ENCODE peak calls at places on chromosomes 11 and 22, in six cellular contexts. Z, G, U, S, K and T are unnamed samples.

GRCh38 chr11:132844956-132845355 is 687.3 kb downstream of the OPCML start:
- DNase-seq in U (peak; percentile 96), Z (no peak), K (no peak), G (no peak), S (no peak), T (no peak)

GRCh38 chr11:73192272-73192671 is 25.8 kb upstream of the P2RY2 start:
- DNase-seq in Z (peak; percentile 59), U (no peak), K (no peak), G (peak; percentile 76), S (peak; percentile 69), T (no peak)

GRCh38 chr11:112588252-112588668 is 327.6 kb upstream of the PLET1 start:
- DNase-seq in K (peak; percentile 49), Z (peak; percentile 77), S (peak; percentile 43), G (peak; percentile 67), U (peak; percentile 77), T (peak; percentile 66)

GRCh38 chr11:23370580-23371275 is 510.5 kb upstream of the CCDC179 start:
- DNase-seq in Z (no peak), K (no peak), U (peak; percentile 10), G (no peak), S (no peak), T (no peak)

GRCh38 chr22:48396091-48396784 is 1431.4 kb downstream of the BRD1 start:
- DNase-seq in S (no peak), Z (no peak), U (no peak), K (no peak), G (peak; percentile 39), T (no peak)

GRCh38 chr22:32389685-32390084 is 22.4 kb downstream of the RTCB start:
- DNase-seq in K (no peak), Z (peak; percentile 40), U (peak; percentile 11), S (no peak), G (no peak), T (no peak)

GRCh38 chr22:39457047-39457545 is 284 bp downstream of the MGAT3 start:
- DNase-seq in Z (no peak), K (no peak), S (no peak), U (no peak), G (no peak), T (no peak)

GRCh38 chr11:77046060-77046501 is 11.9 kb downstream of the B3GNT6 start:
- DNase-seq in Z (peak; percentile 36), K (peak; percentile 69), U (no peak), G (peak; percentile 72), S (no peak), T (peak; percentile 65)

GRCh38 chr11:72111803-72112540 is 523 bp downstream of the ANAPC15 start:
- DNase-seq in U (peak; percentile 99), G (peak; percentile 97), S (peak; percentile 99), K (peak; percentile 94), Z (peak; percentile 99), T (peak; percentile 90)
- TF ChIP-seq POLR2A in U (peak; percentile 82), G (peak; percentile 46), S (peak; percentile 92), K (peak; percentile 71), Z (peak; percentile 94), T (peak; percentile 97)

DNA sequence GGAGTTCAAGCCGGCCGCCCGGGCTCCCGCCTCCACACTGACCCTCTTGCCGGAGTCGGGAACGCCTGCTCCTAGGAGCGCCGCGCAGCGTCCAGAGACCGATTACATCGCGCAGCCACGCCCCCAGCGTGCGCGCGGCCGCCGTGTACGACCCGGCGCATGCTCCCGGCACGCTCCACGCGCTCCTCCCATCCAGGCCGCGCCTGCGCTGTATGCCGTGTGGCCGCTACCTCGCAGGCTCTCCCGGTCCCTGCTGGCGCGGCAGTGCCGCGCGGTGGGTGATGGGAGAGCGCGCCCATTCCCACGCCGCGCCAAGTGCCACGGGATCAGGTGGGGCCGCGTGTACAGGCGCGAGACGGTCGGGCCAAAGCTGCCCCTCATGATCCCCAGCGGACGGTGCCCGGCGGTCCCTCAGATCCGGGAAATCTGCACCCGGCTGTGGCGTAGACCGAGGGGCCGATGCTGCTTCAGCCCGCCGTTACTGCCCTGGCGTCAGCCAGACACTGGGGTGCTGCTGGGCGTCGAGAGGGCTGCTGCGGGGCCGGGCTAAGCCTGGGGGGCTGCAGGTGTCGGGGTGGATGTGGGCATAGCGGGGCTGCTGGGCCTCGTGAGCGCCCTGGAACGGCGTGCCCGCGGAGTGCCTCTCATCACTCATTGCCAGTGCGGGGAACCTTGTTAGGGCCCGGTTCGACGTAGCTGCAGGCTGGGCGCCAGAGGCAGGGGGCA is at the start of the genes GNB1L and RTL10:
- DNase-seq in K (peak; percentile 97), Z (peak; percentile 98), S (peak; percentile 95), U (peak; percentile 96), G (peak; percentile 99), T (peak; percentile 97)
- TF ChIP-seq CTCF in K (peak; percentile 17), Z (no peak), S (no peak), U (peak; percentile 27), G (peak; percentile 15), T (peak; percentile 14)

GRCh38 chr11:118792642-118793124 is 1.7 kb upstream of the DDX6 start:
- DNase-seq in K (peak; percentile 72), Z (peak; percentile 98), G (peak; percentile 92), S (peak; percentile 77), U (peak; percentile 94), T (peak; percentile 46)
- TF ChIP-seq POLR2A in K (peak; percentile 78), Z (peak; percentile 92), G (peak; percentile 39), S (peak; percentile 52), U (no peak), T (peak; percentile 51)

DNA sequence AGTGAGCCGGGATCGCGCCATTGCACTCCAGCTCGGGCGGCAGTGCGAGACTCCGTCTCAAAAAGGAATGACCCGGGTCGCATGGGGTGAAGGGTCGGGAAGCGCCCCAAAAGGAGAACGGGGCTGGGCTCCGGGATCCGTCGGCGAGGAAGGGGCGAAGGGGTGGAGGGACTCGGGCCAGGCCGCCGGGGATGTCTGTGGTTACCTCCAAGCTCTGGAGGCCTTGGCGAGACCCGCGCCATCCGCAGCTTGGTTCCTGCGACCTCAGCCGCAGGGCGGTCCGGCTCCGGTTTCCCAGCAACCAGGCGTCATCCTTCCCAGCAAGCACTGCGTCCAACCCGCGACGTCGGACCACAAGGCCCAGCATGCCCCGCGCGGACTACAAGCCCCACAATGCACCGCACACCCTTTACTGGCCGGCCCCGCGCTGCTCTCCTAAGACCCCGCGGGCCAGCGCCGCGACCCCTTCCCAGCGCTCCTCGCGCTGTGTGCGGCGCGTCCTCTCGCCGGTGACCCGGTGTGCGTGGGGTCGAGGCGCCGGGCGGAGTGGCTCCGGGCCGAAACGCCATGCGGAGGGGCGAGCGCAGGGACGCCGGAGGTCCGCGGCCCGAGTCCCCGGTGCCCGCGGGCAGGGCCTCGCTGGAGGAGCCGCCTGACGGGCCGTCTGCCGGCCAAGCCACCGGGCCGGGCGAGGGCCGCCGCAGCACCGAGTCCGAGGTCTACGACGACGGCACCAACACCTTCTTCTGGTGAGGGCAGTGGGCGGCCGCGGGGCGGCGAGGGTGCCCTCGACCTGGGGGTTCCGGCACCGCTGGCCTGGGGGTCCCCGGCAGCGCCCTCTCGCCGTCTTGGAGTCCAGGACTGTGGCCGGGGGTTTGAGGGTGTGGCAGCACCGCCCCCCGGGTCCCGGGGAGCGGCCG is at the start of gene PTDSS2:
- DNase-seq in S (peak; percentile 94), G (peak; percentile 98), K (peak; percentile 96), U (peak; percentile 94), Z (peak; percentile 97), T (peak; percentile 97)
- TF ChIP-seq CTCF in S (no peak), G (no peak), K (no peak), U (no peak), Z (no peak), T (no peak)

GRCh38 chr11:65852508-65853248 is 5.3 kb downstream of the CFL1 start:
- DNase-seq in S (no peak), K (no peak), Z (no peak), U (no peak), G (peak; percentile 58), T (peak; percentile 38)
- TF ChIP-seq POLR2A in S (no peak), K (no peak), Z (no peak), U (no peak), G (no peak), T (no peak)

DNA sequence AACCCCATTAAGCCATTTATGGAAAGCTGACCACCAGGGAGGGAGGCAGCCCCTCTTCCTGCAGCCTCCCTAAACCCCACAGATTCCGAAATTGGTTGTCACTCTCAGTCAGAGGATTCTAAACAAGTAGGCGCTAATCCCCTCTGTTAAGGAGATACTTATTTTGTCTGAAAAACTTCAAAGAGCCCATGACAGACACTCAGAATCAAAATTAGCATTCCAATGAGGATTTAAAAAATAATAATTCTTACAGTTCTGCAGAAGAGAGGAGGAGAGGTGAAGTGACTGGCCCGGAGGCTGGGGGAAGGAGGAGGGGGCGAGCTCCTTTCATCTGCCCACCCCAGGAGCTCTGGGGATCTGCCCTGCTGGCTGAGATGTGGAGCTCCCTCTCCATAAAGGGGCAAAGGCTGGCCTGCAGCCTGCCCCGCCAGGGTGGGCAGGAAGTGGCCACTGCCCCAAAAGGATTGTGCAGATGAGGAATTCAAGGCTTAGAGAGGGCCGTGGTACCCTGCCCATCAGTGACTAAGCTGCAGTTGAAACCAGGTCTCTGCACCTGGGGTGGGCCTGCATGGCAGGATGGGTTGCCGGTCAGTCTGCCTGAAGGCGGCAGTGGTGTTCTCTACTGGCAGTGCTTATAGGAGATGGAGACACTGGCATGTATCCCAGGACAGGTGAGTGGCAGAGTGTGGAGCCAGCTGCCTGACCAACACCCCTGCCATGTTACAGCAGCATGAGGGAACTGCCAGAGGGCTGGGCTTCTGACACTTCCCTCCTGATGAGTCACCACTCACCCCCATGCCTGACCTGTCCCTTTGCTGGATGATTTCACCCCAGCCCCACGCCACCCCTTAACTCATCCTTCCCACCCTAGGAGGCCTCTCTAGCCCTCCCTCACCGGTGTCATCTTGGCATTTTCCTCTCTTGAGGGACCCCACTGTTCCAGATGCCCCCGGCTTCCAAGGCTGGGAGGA is 70.0 kb upstream of the LMO1 start:
- DNase-seq in S (no peak), G (no peak), K (no peak), Z (peak; percentile 42), U (no peak), T (no peak)
- TF ChIP-seq CTCF in S (no peak), G (no peak), K (no peak), Z (no peak), U (no peak), T (no peak)

GRCh38 chr11:108221401-108221800 is 1.0 kb downstream of the NPAT start:
- DNase-seq in S (no peak), U (peak; percentile 45), K (no peak), G (no peak), Z (peak; percentile 28), T (no peak)

GRCh38 chr11:108224366-108224765 is 1.5 kb downstream of the ATM start:
- DNase-seq in U (no peak), S (no peak), Z (no peak), G (no peak), K (no peak), T (no peak)

GRCh38 chr11:108221981-108222685 is at the start of gene NPAT:
- DNase-seq in G (no peak), K (no peak), S (no peak), U (no peak), Z (no peak), T (no peak)

GRCh38 chr11:108223449-108224149 is 732 bp downstream of the ATM start:
- DNase-seq in S (no peak), K (no peak), G (no peak), U (peak; percentile 22), Z (peak; percentile 54), T (no peak)

DNA sequence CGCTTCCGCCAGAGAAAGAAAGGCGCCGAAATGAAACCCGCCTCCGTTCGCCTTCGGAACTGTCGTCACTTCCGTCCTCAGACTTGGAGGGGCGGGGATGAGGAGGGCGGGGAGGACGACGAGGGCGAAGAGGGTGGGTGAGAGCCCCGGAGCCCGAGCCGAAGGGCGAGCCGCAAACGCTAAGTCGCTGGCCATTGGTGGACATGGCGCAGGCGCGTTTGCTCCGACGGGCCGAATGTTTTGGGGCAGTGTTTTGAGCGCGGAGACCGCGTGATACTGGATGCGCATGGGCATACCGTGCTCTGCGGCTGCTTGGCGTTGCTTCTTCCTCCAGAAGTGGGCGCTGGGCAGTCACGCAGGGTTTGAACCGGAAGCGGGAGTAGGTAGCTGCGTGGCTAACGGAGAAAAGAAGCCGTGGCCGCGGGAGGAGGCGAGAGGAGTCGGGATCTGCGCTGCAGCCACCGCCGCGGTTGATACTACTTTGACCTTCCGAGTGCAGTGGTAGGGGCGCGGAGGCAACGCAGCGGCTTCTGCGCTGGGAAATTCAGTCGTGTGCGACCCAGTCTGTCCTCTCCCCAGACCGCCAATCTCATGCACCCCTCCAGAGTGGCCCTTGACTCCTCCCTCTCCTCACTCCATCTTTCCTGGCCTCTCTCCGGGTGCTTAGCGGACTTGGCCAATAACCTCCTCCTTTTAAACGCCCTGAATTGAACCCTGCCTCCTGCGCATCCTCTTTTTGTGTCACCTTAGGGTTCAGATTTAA is at the start of gene ATM:
- DNase-seq in U (peak; percentile 99), S (peak; percentile 99), G (peak; percentile 100), Z (peak; percentile 99), K (peak; percentile 99), T (peak; percentile 99)
- TF ChIP-seq POLR2A in U (peak; percentile 65), S (peak; percentile 21), G (no peak), Z (peak; percentile 64), K (peak; percentile 84), T (peak; percentile 40)